ENCODE peak calls at places on chromosomes 1 and 21, in eight cellular contexts. L, W, E, Q, M, Z, J and S are unnamed samples.
A peak's percentile ranks its signal among the peaks of the same experiment; 100 is the strongest.

GRCh38 chr1:35894183-35894582 is 11.2 kb downstream of the AGO1 start:
- DNase-seq in W (no peak), M (peak; percentile 55), Z (no peak), L (no peak), J (peak; percentile 38), E (no peak), Q (peak; percentile 61), S (peak; percentile 93)

GRCh38 chr1:48236716-48237470 is 14.4 kb downstream of the SLC5A9 start:
- DNase-seq in E (peak; percentile 12), M (no peak), Z (no peak), W (peak; percentile 57), Q (peak; percentile 68), J (no peak), L (peak; percentile 26), S (no peak)

GRCh38 chr1:39387452-39387851 is 104.0 kb upstream of the BMP8A start:
- DNase-seq in Z (no peak), J (no peak), E (peak; percentile 36), L (peak; percentile 58), W (no peak), M (no peak), Q (no peak), S (no peak)

GRCh38 chr1:160884579-160884978 is 401 bp downstream of the ITLN1 start:
- DNase-seq in L (no peak), Z (peak; percentile 91), M (no peak), W (peak; percentile 12), J (no peak), E (peak; percentile 24), Q (no peak), S (no peak)

GRCh38 chr1:169052727-169053126 is 53.8 kb upstream of the ATP1B1 start:
- DNase-seq in L (no peak), W (no peak), E (no peak), M (no peak), Q (no peak), J (no peak), Z (no peak), S (no peak)

GRCh38 chr1:167082511-167083027 is 7.6 kb downstream of the GPA33 start:
- DNase-seq in E (peak; percentile 77), Z (no peak), J (no peak), L (no peak), M (no peak), W (no peak), Q (no peak), S (peak; percentile 69)

GRCh38 chr1:67733741-67734690 is 49.0 kb downstream of the GADD45A start:
- DNase-seq in E (no peak), W (no peak), J (no peak), L (peak; percentile 52), Z (no peak), M (no peak), Q (no peak), S (no peak)

GRCh38 chr1:210754931-210755670 is 378.8 kb downstream of the KCNH1 start:
- DNase-seq in L (no peak), J (no peak), M (no peak), W (peak; percentile 63), Q (no peak), E (no peak), Z (no peak), S (no peak)

GRCh38 chr1:224726783-224727182 is 110.7 kb downstream of the CNIH3 start:
- DNase-seq in W (no peak), Q (no peak), M (peak; percentile 70), Z (no peak), J (peak; percentile 88), E (no peak), L (no peak), S (no peak)

GRCh38 chr1:39639333-39640130 is at the start of gene HEYL:
- DNase-seq in E (peak; percentile 69), W (peak; percentile 91), J (peak; percentile 74), M (peak; percentile 84), Q (peak; percentile 80), L (no peak), Z (no peak), S (no peak)

GRCh38 chr1:183630748-183631147 is 4.8 kb downstream of the ARPC5 start:
- DNase-seq in L (no peak), E (no peak), W (no peak), M (no peak), Q (no peak), Z (no peak), J (no peak), S (no peak)

GRCh38 chr21:27812279-27812678 is 845.4 kb upstream of the ADAMTS5 start:
- DNase-seq in W (no peak), M (no peak), Q (no peak), J (no peak), Z (no peak), L (no peak), E (no peak), S (no peak)

GRCh38 chr1:181126871-181127587 is 38.5 kb downstream of the IER5 start:
- DNase-seq in E (peak; percentile 73), Q (no peak), J (no peak), W (no peak), Z (no peak), L (no peak), M (peak; percentile 66), S (no peak)

GRCh38 chr1:173330149-173330951 is 123.2 kb upstream of the TNFSF4 start:
- DNase-seq in M (no peak), J (no peak), Q (no peak), E (no peak), L (peak; percentile 59), Z (peak; percentile 45), W (no peak), S (no peak)

GRCh38 chr1:204971700-204972336 is 71.2 kb upstream of the CNTN2 start:
- DNase-seq in J (no peak), Q (no peak), Z (no peak), W (no peak), M (no peak), L (peak; percentile 73), E (no peak), S (peak; percentile 73)

GRCh38 chr1:218209351-218209861 is 75.7 kb upstream of the RRP15 start:
- DNase-seq in J (no peak), Q (no peak), Z (no peak), W (no peak), L (no peak), M (no peak), E (no peak), S (no peak)

GRCh38 chr1:117058810-117059209 is 1.3 kb upstream of the TTF2 start:
- DNase-seq in L (no peak), E (no peak), Q (no peak), W (no peak), Z (no peak), J (no peak), M (no peak), S (no peak)

GRCh38 chr1:20095564-20096434 is 23.5 kb downstream of the PLA2G2D start:
- DNase-seq in E (no peak), L (no peak), Z (no peak), W (no peak), M (no peak), J (no peak), Q (no peak), S (no peak)

GRCh38 chr21:45348591-45349327 is 56.2 kb upstream of the COL18A1 start:
- DNase-seq in Z (no peak), Q (no peak), W (peak; percentile 1), J (no peak), L (no peak), E (no peak), M (peak; percentile 28), S (no peak)

GRCh38 chr1:69982992-69983391 is 222.4 kb downstream of the LRRC40 start:
- DNase-seq in M (no peak), Z (no peak), W (no peak), L (peak; percentile 39), E (no peak), J (no peak), Q (no peak), S (no peak)

GRCh38 chr1:29033829-29034466 is 89.8 kb downstream of the TMEM200B start:
- DNase-seq in J (no peak), W (peak; percentile 27), L (peak; percentile 75), Q (peak; percentile 65), M (no peak), E (no peak), Z (no peak), S (no peak)
- TF ChIP-seq CTCF in J (peak; percentile 63), W (peak; percentile 67), L (peak; percentile 28), Q (peak; percentile 45), M (peak; percentile 66), E (peak; percentile 39), Z (peak; percentile 62), S (peak; percentile 76)

DNA sequence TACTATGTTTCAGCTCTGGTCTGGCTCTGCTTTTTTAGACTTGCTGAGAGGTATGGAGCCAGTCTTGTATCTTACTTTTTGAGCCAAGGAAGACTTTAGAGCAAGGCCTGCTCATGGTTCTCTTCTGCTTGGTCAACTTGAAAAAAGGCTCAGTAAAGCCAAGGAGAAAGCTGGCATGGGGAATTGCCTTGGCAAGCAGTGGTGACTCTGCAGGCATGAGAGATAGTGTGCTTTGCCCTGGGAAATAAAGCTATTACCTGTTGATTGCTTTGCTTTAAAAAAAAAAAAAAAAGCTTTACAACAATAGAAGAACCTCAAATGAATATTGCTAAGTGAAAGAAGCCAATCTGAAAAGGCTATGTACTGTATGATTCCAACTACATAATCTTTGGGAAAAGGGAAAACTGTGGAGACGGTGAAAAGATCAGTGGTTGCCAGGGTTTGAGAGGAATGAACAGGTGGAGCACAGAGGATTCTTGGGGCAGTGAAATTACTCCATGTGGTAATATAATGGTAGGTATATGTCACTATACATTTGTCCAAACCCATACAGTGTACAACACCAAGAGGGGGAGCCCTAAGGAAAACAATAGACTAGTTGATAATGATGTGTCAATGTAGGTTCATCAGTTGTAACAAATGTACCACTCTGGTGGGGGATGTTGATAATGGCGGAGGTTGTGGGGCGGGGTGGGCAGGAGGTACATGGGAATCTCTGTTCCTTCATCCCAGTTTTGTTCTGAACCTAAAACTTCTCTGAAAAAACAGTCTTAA is 87.6 kb downstream of the HMCN1 start:
- DNase-seq in Z (no peak), J (no peak), Q (no peak), E (no peak), W (no peak), M (no peak), L (no peak), S (no peak)
- TF ChIP-seq CTCF in Z (no peak), J (no peak), Q (no peak), E (no peak), W (no peak), M (no peak), L (no peak), S (no peak)

GRCh38 chr1:42690477-42691156 is 8.4 kb downstream of the YBX1 start:
- DNase-seq in J (no peak), L (peak; percentile 21), Q (no peak), Z (no peak), W (no peak), E (no peak), M (no peak), S (no peak)
- TF ChIP-seq CTCF in J (no peak), L (peak; percentile 5), Q (no peak), Z (no peak), W (peak; percentile 19), E (no peak), M (peak; percentile 8), S (no peak)

GRCh38 chr1:68746378-68746777 is 249.5 kb upstream of the DEPDC1 start:
- DNase-seq in Q (no peak), M (no peak), J (no peak), W (no peak), Z (no peak), E (no peak), L (no peak), S (no peak)

GRCh38 chr1:68751723-68752122 is 254.8 kb upstream of the DEPDC1 start:
- DNase-seq in J (no peak), E (no peak), W (no peak), M (no peak), Q (no peak), L (no peak), Z (no peak), S (no peak)
- TF ChIP-seq CTCF in J (no peak), E (no peak), W (peak; percentile 30), M (no peak), Q (no peak), L (no peak), Z (no peak), S (no peak)